ENCODE peak calls at places on chromosomes 13 and 19, in four cellular contexts. I is K562, Y is IMR-90, E is H9. T is an unnamed sample.

GRCh38 chr19:18764591-18765051 is 26.5 kb downstream of the COMP start:
- DNase-seq in E (no peak), Y (no peak), I (no peak), T (no peak)

GRCh38 chr13:39685652-39686051 is 30.2 kb downstream of the COG6 start:
- DNase-seq in Y (no peak), E (no peak), I (no peak), T (no peak)

GRCh38 chr19:48330012-48330681 is 4.8 kb downstream of the EMP3 start:
- DNase-seq in Y (no peak), I (no peak), E (peak; percentile 92), T (no peak)

GRCh38 chr13:27954406-27954851 is 14.7 kb downstream of the CDX2 start:
- DNase-seq in I (no peak), E (peak; percentile 66), Y (no peak), T (no peak)

GRCh38 chr19:5820785-5821184 is 15.9 kb downstream of the NRTN start:
- DNase-seq in Y (no peak), I (no peak), E (no peak), T (no peak)

GRCh38 chr13:52070929-52071523 is 46.5 kb downstream of the UTP14C start:
- DNase-seq in Y (peak; percentile 32), I (peak; percentile 76), E (no peak), T (peak; percentile 13)

GRCh38 chr13:51906581-51906980 is 44.8 kb downstream of the CCDC70 start:
- DNase-seq in Y (no peak), I (no peak), E (peak; percentile 7), T (no peak)

GRCh38 chr19:30692517-30692870 is 320.3 kb downstream of the ZNF536 start:
- DNase-seq in E (no peak), I (no peak), Y (no peak), T (no peak)

GRCh38 chr19:17431417-17431816 is 11.6 kb downstream of the MVB12A start:
- DNase-seq in E (no peak), Y (no peak), I (no peak), T (no peak)

GRCh38 chr13:35478384-35479222 is 2.1 kb upstream of the MAB21L1 start:
- DNase-seq in Y (no peak), I (no peak), E (peak; percentile 61), T (no peak)

GRCh38 chr13:112779856-112780604 is 90.2 kb downstream of the ATP11A start:
- DNase-seq in I (no peak), Y (peak; percentile 52), E (no peak), T (no peak)

GRCh38 chr13:72151241-72151640 is 284.2 kb upstream of the DACH1 start:
- DNase-seq in I (no peak), Y (no peak), E (no peak), T (no peak)

GRCh38 chr13:62357887-62358645 is 942.4 kb upstream of the PCDH20 start:
- DNase-seq in Y (peak; percentile 71), E (peak; percentile 82), I (peak; percentile 6), T (peak; percentile 58)

GRCh38 chr19:46431824-46432223 is 3.1 kb upstream of the PNMA8C start:
- DNase-seq in Y (no peak), E (peak; percentile 77), I (peak; percentile 60), T (no peak)

GRCh38 chr13:45121421-45121820 is 1.1 kb downstream of the GTF2F2 start:
- DNase-seq in I (peak; percentile 30), Y (peak; percentile 53), E (no peak), T (no peak)

GRCh38 chr13:22468055-22468454 is 712.7 kb upstream of the SGCG start:
- DNase-seq in E (no peak), I (no peak), Y (no peak), T (no peak)

GRCh38 chr13:25930655-25931054 is 121.2 kb downstream of the SHISA2 start:
- DNase-seq in Y (no peak), I (no peak), E (no peak), T (no peak)

GRCh38 chr19:43534811-43535761 is 2.1 kb downstream of the ZNF575 start:
- DNase-seq in I (peak; percentile 54), Y (peak; percentile 61), E (peak; percentile 92), T (no peak)

GRCh38 chr19:30781047-30781446 is 408.9 kb downstream of the ZNF536 start:
- DNase-seq in E (no peak), Y (no peak), I (no peak), T (no peak)

GRCh38 chr13:108911807-108912206 is 282.4 kb downstream of the MYO16 start:
- DNase-seq in Y (no peak), I (no peak), E (no peak), T (no peak)

GRCh38 chr13:43783820-43784219 is 3.0 kb downstream of the ENOX1 start:
- DNase-seq in I (no peak), E (no peak), Y (peak; percentile 8), T (no peak)

GRCh38 chr13:73336789-73337188 is 278.0 kb downstream of the KLF5 start:
- DNase-seq in I (no peak), E (no peak), Y (no peak), T (no peak)

GRCh38 chr19:5707576-5708575 is 12.1 kb downstream of the LONP1 start:
- DNase-seq in E (no peak), I (no peak), Y (no peak), T (no peak)

GRCh38 chr13:25819856-25820530 is 231.8 kb downstream of the SHISA2 start:
- DNase-seq in E (no peak), Y (no peak), I (no peak), T (no peak)

GRCh38 chr13:34351134-34351533 is 533.2 kb downstream of the RFC3 start:
- DNase-seq in I (no peak), Y (no peak), E (no peak), T (no peak)

GRCh38 chr19:16895467-16896097 is 6.8 kb downstream of the F2RL3 start:
- DNase-seq in E (no peak), Y (no peak), I (no peak), T (no peak)

GRCh38 chr19:11265785-11266236 is 3.5 kb upstream of the DOCK6 start:
- DNase-seq in E (no peak), I (no peak), Y (no peak), T (no peak)

GRCh38 chr19:6235031-6235951 is 44.5 kb downstream of the MLLT1 start:
- DNase-seq in E (no peak), I (no peak), Y (no peak), T (no peak)

GRCh38 chr19:48965806-48966540 is 864 bp downstream of the FTL start:
- DNase-seq in Y (peak; percentile 76), I (peak; percentile 88), E (peak; percentile 85), T (no peak)

GRCh38 chr13:112733112-112733511 is 43.3 kb downstream of the ATP11A start:
- DNase-seq in E (peak; percentile 74), Y (no peak), I (no peak), T (peak; percentile 20)

GRCh38 chr13:28536371-28536770 is 41.4 kb upstream of the FLT1 start:
- DNase-seq in E (no peak), I (no peak), Y (no peak), T (no peak)

GRCh38 chr19:50257141-50257540 is 53.7 kb downstream of the MYH14 start:
- DNase-seq in E (no peak), Y (no peak), I (no peak), T (no peak)

GRCh38 chr19:33063356-33064116 is 1.2 kb downstream of the RHPN2 start:
- DNase-seq in I (no peak), E (peak; percentile 35), Y (peak; percentile 30), T (no peak)

GRCh38 chr19:46926201-46927071 is 65.6 kb downstream of the ARHGAP35 start:
- DNase-seq in E (no peak), Y (no peak), I (no peak), T (no peak)

GRCh38 chr13:85864963-85865530 is 65.8 kb upstream of the SLITRK6 start:
- DNase-seq in Y (peak; percentile 38), I (peak; percentile 1), E (peak; percentile 31), T (peak; percentile 13)

GRCh38 chr13:41139296-41139966 is 6.8 kb upstream of the KBTBD6 start:
- DNase-seq in Y (peak; percentile 66), I (no peak), E (no peak), T (no peak)
- H3K9ac ChIP-seq in Y (peak overlapping the region; percentile 89), I (no peak overlapping the region), E (no peak overlapping the region), T (no peak overlapping the region)

GRCh38 chr13:110580800-110581199 is 19.3 kb upstream of the RAB20 start:
- DNase-seq in I (no peak), E (no peak), Y (peak; percentile 33), T (no peak)
- H3K9ac ChIP-seq in I (no peak overlapping the region), E (no peak overlapping the region), Y (no peak overlapping the region), T (no peak overlapping the region)

GRCh38 chr19:13100871-13101589 is 1.6 kb downstream of the LYL1 start:
- DNase-seq in Y (no peak), I (peak; percentile 81), E (no peak), T (no peak)
- H3K9ac ChIP-seq in Y (no peak overlapping the region), I (peak overlapping the region; percentile 99), E (no peak overlapping the region), T (no peak overlapping the region)

DNA sequence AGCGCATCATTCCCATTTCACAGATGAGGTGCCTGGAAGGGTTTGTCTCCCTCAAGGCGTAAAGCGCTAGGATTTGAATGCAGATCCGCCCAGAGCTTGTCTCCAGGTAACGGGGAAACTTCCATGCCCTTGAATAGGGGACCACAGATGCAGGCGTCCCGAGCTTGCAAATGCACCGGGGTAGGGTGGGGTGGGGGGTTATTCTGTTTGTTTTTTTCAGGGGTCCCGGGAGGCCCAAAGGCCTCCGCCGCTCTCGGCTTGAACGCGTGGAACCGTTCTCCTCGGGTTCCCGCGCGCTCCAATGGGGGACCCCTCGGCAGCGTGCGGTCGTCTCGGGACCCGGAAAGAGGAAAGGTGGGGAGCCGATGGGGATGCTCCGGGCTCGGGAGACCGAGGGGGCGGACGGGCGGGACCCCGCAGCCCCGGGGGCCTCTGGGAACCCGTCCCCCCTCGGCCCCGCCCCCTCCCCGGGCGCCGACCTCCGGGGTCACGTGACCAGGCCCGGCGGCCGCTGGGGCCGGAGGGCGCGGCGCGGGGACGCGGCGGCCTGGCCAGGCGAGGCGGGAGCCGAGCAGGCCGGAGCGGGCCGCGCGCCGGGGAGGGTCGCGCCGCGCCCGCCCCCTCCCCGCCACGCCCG is at the start of gene PKN1:
- DNase-seq in Y (no peak), E (peak; percentile 67), I (peak; percentile 78), T (peak; percentile 30)
- H3K9ac ChIP-seq in Y (peak within 1 kb of the TSS; percentile 88), E (peak within 1 kb of the TSS; percentile 59), I (peak within 1 kb of the TSS; percentile 76), T (peak within 1 kb of the TSS; percentile 89)

GRCh38 chr19:2171349-2172145 is 7.8 kb downstream of the DOT1L start:
- DNase-seq in E (peak; percentile 71), I (peak; percentile 86), Y (peak; percentile 36), T (no peak)

GRCh38 chr19:2168619-2169424 is 5.1 kb downstream of the DOT1L start:
- DNase-seq in E (peak; percentile 56), I (peak; percentile 97), Y (peak; percentile 99), T (no peak)

GRCh38 chr19:2170219-2170618 is 6.5 kb downstream of the DOT1L start:
- DNase-seq in E (peak; percentile 28), Y (no peak), I (no peak), T (no peak)

GRCh38 chr19:2173388-2173787 is 9.7 kb downstream of the DOT1L start:
- DNase-seq in I (no peak), E (peak; percentile 25), Y (no peak), T (no peak)

DNA sequence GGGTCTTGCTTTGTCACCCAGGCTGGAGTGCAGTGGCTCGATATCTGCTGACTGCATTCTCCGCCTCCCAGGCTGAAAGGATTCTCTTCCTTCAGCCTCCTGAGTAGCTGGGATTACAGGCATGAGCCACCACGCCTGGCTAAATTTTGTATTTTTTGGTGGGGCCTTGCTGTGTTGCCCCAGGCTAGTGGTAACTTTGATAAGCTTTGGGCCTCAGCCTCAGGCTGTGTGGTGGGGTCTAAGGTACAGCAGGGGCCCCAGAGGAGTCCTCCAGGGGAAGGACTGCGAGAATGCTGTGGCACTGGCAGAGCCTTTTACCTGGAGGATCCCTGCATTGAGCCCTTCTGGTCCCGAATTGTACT is 7.2 kb downstream of the DOT1L start:
- DNase-seq in Y (no peak), I (no peak), E (no peak), T (no peak)
- H3K9ac ChIP-seq in Y (no peak overlapping the region), I (no peak overlapping the region), E (no peak overlapping the region), T (peak overlapping the region; percentile 47)